ENCODE peak calls at places on chromosomes 7 and 10, in four cellular contexts. One of them, this sample, is unnamed.

GRCh38 chr7:134184767-134185166 is 57.6 kb downstream of the LRGUK start:
- DNase-seq in GM12891: no peak
- DNase-seq in GM12878: no peak
- DNase-seq in H1: no peak
- DNase-seq in this sample: no peak

GRCh38 chr7:50962281-50962883 is 179.7 kb upstream of the GRB10 start:
- DNase-seq in GM12891: no peak
- DNase-seq in GM12878: no peak
- DNase-seq in H1: no peak
- DNase-seq in this sample: no peak

GRCh38 chr7:32347244-32347828 is 142.8 kb downstream of the LSM5 start:
- DNase-seq in GM12891: no peak
- DNase-seq in GM12878: no peak
- DNase-seq in H1: peak
- DNase-seq in this sample: no peak

GRCh38 chr7:101911800-101912705 is 94.6 kb downstream of the CUX1 start:
- DNase-seq in GM12891: no peak
- DNase-seq in GM12878: no peak
- DNase-seq in H1: no peak
- DNase-seq in this sample: no peak

GRCh38 chr10:123536176-123536845 is 129.8 kb upstream of the GPR26 start:
- DNase-seq in GM12891: no peak
- DNase-seq in GM12878: no peak
- DNase-seq in H1: peak
- DNase-seq in this sample: no peak

GRCh38 chr7:114102131-114102530 is 183.3 kb upstream of the PPP1R3A start:
- DNase-seq in GM12891: no peak
- DNase-seq in GM12878: no peak
- DNase-seq in H1: no peak
- DNase-seq in this sample: no peak

GRCh38 chr7:29442146-29442545 is 121.5 kb upstream of the PRR15 start:
- DNase-seq in GM12891: no peak
- DNase-seq in GM12878: no peak
- DNase-seq in H1: no peak
- DNase-seq in this sample: no peak

GRCh38 chr10:77710759-77711682 is 73.4 kb upstream of the KCNMA1 start:
- DNase-seq in GM12891: peak
- DNase-seq in GM12878: no peak
- DNase-seq in H1: peak
- DNase-seq in this sample: peak

GRCh38 chr7:116598846-116599245 is 73.2 kb upstream of the MET start:
- DNase-seq in GM12891: no peak
- DNase-seq in GM12878: no peak
- DNase-seq in H1: no peak
- DNase-seq in this sample: no peak

GRCh38 chr7:85186521-85187241 is at the start of gene SEMA3D:
- DNase-seq in GM12891: peak
- DNase-seq in GM12878: no peak
- DNase-seq in H1: peak
- DNase-seq in this sample: peak

GRCh38 chr7:137574836-137575235 is 231.3 kb upstream of the PTN start:
- DNase-seq in GM12891: no peak
- DNase-seq in GM12878: no peak
- DNase-seq in H1: no peak
- DNase-seq in this sample: no peak

GRCh38 chr10:100238429-100238828 is 9.0 kb upstream of the CHUK start:
- DNase-seq in GM12891: no peak
- DNase-seq in GM12878: peak
- DNase-seq in H1: no peak
- DNase-seq in this sample: no peak

GRCh38 chr7:130131964-130132875 is 61.9 kb downstream of the KLHDC10 start:
- DNase-seq in GM12891: no peak
- DNase-seq in GM12878: no peak
- DNase-seq in H1: no peak
- DNase-seq in this sample: no peak

GRCh38 chr10:124354411-124355382 is 64.0 kb downstream of the OAT start:
- DNase-seq in GM12891: peak
- DNase-seq in GM12878: no peak
- DNase-seq in H1: no peak
- DNase-seq in this sample: no peak

GRCh38 chr7:10802526-10802925 is 171.1 kb upstream of the PHF14 start:
- DNase-seq in GM12891: no peak
- DNase-seq in GM12878: no peak
- DNase-seq in H1: no peak
- DNase-seq in this sample: no peak

DNA sequence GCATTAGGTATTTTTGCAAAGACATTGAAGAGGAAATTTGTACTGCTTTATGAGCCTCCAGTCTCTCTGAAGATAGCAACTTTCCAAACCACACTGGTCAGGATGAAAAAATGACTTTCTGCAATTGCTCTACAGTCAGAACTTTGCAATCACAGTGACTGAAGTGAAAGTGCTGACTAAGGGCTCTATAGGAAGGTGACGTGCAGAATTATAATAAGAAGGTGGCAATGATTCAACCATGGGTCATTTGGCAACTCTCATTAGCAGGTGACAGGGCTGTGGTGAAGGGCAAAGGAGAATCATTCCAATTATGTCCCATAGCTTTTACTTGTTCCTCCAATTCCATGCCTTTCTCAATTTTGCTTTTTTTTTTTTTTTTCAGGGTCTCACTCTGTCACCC is 311.0 kb downstream of the ANKRD30A start:
- DNase-seq in GM12891: no peak
- DNase-seq in GM12878: no peak
- DNase-seq in H1: no peak
- DNase-seq in this sample: no peak
- TF ChIP-seq POLR2AphosphoS5 in GM12891: no peak
- TF ChIP-seq POLR2AphosphoS5 in GM12878: no peak
- TF ChIP-seq POLR2AphosphoS5 in H1: no peak
- TF ChIP-seq POLR2AphosphoS5 in this sample: no peak

GRCh38 chr10:84194424-84195043 is at the start of gene CDHR1:
- DNase-seq in GM12891: peak
- DNase-seq in GM12878: no peak
- DNase-seq in H1: peak
- DNase-seq in this sample: peak

GRCh38 chr10:84195044-84195830 is 900 bp downstream of the CDHR1 start:
- DNase-seq in GM12891: no peak
- DNase-seq in GM12878: no peak
- DNase-seq in H1: no peak
- DNase-seq in this sample: no peak

GRCh38 chr10:84197643-84198042 is 3.3 kb downstream of the CDHR1 start:
- DNase-seq in GM12891: no peak
- DNase-seq in GM12878: no peak
- DNase-seq in H1: no peak
- DNase-seq in this sample: no peak

GRCh38 chr10:84196941-84197340 is 2.6 kb downstream of the CDHR1 start:
- DNase-seq in GM12891: no peak
- DNase-seq in GM12878: no peak
- DNase-seq in H1: no peak
- DNase-seq in this sample: no peak

GRCh38 chr10:84196083-84196482 is 1.7 kb downstream of the CDHR1 start:
- DNase-seq in GM12891: no peak
- DNase-seq in GM12878: no peak
- DNase-seq in H1: no peak
- DNase-seq in this sample: no peak
- TF ChIP-seq POLR2A in GM12891: no peak
- TF ChIP-seq POLR2A in GM12878: no peak
- TF ChIP-seq POLR2A in H1: no peak
- TF ChIP-seq POLR2A in this sample: no peak

GRCh38 chr7:92461027-92462003 is 14.0 kb downstream of the GATAD1 start:
- DNase-seq in GM12891: peak
- DNase-seq in GM12878: no peak
- DNase-seq in H1: no peak
- DNase-seq in this sample: peak
- TF ChIP-seq TAF1 in GM12891: no peak
- TF ChIP-seq TAF1 in GM12878: no peak
- TF ChIP-seq TAF1 in H1: no peak
- TF ChIP-seq TAF1 in this sample: no peak

GRCh38 chr7:35670856-35671569 is 23.9 kb downstream of the HERPUD2 start:
- DNase-seq in GM12891: no peak
- DNase-seq in GM12878: no peak
- DNase-seq in H1: no peak
- DNase-seq in this sample: no peak
- TF ChIP-seq POLR2AphosphoS5 in GM12891: no peak
- TF ChIP-seq POLR2AphosphoS5 in GM12878: no peak
- TF ChIP-seq POLR2AphosphoS5 in H1: no peak
- TF ChIP-seq POLR2AphosphoS5 in this sample: no peak

GRCh38 chr10:12041766-12042408 is 722 bp downstream of the UPF2 start:
- DNase-seq in GM12891: no peak
- DNase-seq in GM12878: no peak
- DNase-seq in H1: no peak
- DNase-seq in this sample: no peak

GRCh38 chr10:12042797-12043651 is at the start of gene UPF2:
- DNase-seq in GM12891: peak
- DNase-seq in GM12878: peak
- DNase-seq in H1: peak
- DNase-seq in this sample: peak

GRCh38 chr10:12045610-12046009 is 3.0 kb upstream of the UPF2 start:
- DNase-seq in GM12891: no peak
- DNase-seq in GM12878: no peak
- DNase-seq in H1: no peak
- DNase-seq in this sample: no peak

GRCh38 chr10:12042409-12042796 is 206 bp downstream of the UPF2 start:
- DNase-seq in GM12891: peak
- DNase-seq in GM12878: no peak
- DNase-seq in H1: no peak
- DNase-seq in this sample: no peak
- TF ChIP-seq POLR2A in GM12891: no peak
- TF ChIP-seq POLR2A in GM12878: peak
- TF ChIP-seq POLR2A in H1: peak
- TF ChIP-seq POLR2A in this sample: peak

GRCh38 chr7:131546583-131547111 is 9.8 kb downstream of the PODXL start:
- DNase-seq in GM12891: no peak
- DNase-seq in GM12878: no peak
- DNase-seq in H1: peak
- DNase-seq in this sample: peak

GRCh38 chr7:131547589-131547988 is 8.8 kb downstream of the PODXL start:
- DNase-seq in GM12891: no peak
- DNase-seq in GM12878: no peak
- DNase-seq in H1: no peak
- DNase-seq in this sample: no peak

GRCh38 chr7:131544021-131544420 is 12.4 kb downstream of the PODXL start:
- DNase-seq in GM12891: no peak
- DNase-seq in GM12878: no peak
- DNase-seq in H1: no peak
- DNase-seq in this sample: no peak

GRCh38 chr7:131544449-131545425 is 11.7 kb downstream of the PODXL start:
- DNase-seq in GM12891: no peak
- DNase-seq in GM12878: no peak
- DNase-seq in H1: no peak
- DNase-seq in this sample: no peak

DNA sequence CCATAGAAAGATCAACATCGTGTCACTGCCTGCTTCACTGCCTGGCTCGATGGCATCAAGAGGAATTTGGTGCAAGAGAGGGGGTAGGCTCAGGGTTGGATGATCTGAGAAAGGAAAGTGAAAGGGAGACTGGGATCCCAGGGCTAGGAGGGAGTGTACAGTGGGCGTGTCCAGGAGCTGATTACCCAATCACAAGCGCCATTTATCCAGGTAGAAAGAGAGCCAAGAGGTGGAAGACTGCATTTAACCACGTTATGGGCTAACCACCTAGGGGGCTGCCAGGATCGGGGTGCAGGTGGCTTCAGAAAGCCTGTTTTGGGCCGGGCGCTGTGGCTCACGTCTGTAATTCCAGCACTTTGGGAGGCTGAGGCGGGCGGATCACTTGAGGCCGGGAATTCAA is 10.3 kb downstream of the PODXL start:
- DNase-seq in GM12891: no peak
- DNase-seq in GM12878: no peak
- DNase-seq in H1: no peak
- DNase-seq in this sample: no peak
- TF ChIP-seq TAF1 in GM12891: no peak
- TF ChIP-seq TAF1 in GM12878: no peak
- TF ChIP-seq TAF1 in H1: no peak
- TF ChIP-seq TAF1 in this sample: no peak

This sample was measured in GM12892.